ENCODE peak calls at places on chromosomes 3 and 15, in five cellular contexts. One of them, this sample, is unnamed.

GRCh38 chr3:138460536-138461205 is 26.3 kb downstream of the ESYT3 start:
- DNase-seq in RWPE1: no peak
- DNase-seq in fibroblast of pulmonary artery: no peak
- DNase-seq in bronchial epithelial cell: no peak
- DNase-seq in GM12865: no peak
- DNase-seq in this sample: no peak

GRCh38 chr15:81410318-81410753 is 36.3 kb upstream of the TMC3 start:
- DNase-seq in RWPE1: peak; percentile 65
- DNase-seq in bronchial epithelial cell: peak; percentile 89
- DNase-seq in fibroblast of pulmonary artery: peak; percentile 90
- DNase-seq in GM12865: peak; percentile 51
- DNase-seq in this sample: peak; percentile 39

GRCh38 chr3:69219101-69219708 is 96.8 kb upstream of the LMOD3 start:
- DNase-seq in fibroblast of pulmonary artery: no peak
- DNase-seq in RWPE1: no peak
- DNase-seq in GM12865: no peak
- DNase-seq in bronchial epithelial cell: no peak
- DNase-seq in this sample: no peak

GRCh38 chr3:36817806-36818205 is 53.5 kb upstream of the DCLK3 start:
- DNase-seq in fibroblast of pulmonary artery: no peak
- DNase-seq in bronchial epithelial cell: no peak
- DNase-seq in RWPE1: no peak
- DNase-seq in GM12865: no peak
- DNase-seq in this sample: no peak

GRCh38 chr3:177679568-177680441 is 482.5 kb upstream of the TBL1XR1 start:
- DNase-seq in bronchial epithelial cell: no peak
- DNase-seq in RWPE1: no peak
- DNase-seq in fibroblast of pulmonary artery: peak; percentile 49
- DNase-seq in GM12865: peak; percentile 70
- DNase-seq in this sample: peak; percentile 27

GRCh38 chr15:58146734-58147133 is 8.6 kb downstream of the AQP9 start:
- DNase-seq in GM12865: no peak
- DNase-seq in bronchial epithelial cell: peak; percentile 37
- DNase-seq in fibroblast of pulmonary artery: no peak
- DNase-seq in RWPE1: no peak
- DNase-seq in this sample: no peak

GRCh38 chr15:45539680-45540079 is 17.1 kb upstream of the SLC30A4 start:
- DNase-seq in fibroblast of pulmonary artery: no peak
- DNase-seq in RWPE1: no peak
- DNase-seq in bronchial epithelial cell: no peak
- DNase-seq in GM12865: no peak
- DNase-seq in this sample: no peak

GRCh38 chr3:194397757-194398312 is 1.2 kb downstream of the GP5 start:
- DNase-seq in bronchial epithelial cell: peak; percentile 1
- DNase-seq in fibroblast of pulmonary artery: no peak
- DNase-seq in RWPE1: no peak
- DNase-seq in GM12865: peak; percentile 35
- DNase-seq in this sample: no peak

GRCh38 chr15:66931768-66932633 is 133.4 kb upstream of the SMAD3 start:
- DNase-seq in GM12865: no peak
- DNase-seq in fibroblast of pulmonary artery: peak; percentile 73
- DNase-seq in RWPE1: peak; percentile 85
- DNase-seq in bronchial epithelial cell: peak; percentile 83
- DNase-seq in this sample: no peak

GRCh38 chr3:136624894-136625815 is 127.0 kb downstream of the STAG1 start:
- DNase-seq in fibroblast of pulmonary artery: peak; percentile 20
- DNase-seq in bronchial epithelial cell: peak; percentile 79
- DNase-seq in RWPE1: peak; percentile 43
- DNase-seq in GM12865: peak; percentile 8
- DNase-seq in this sample: no peak

GRCh38 chr3:137347817-137348368 is 390.1 kb downstream of the IL20RB start:
- DNase-seq in fibroblast of pulmonary artery: no peak
- DNase-seq in bronchial epithelial cell: no peak
- DNase-seq in GM12865: no peak
- DNase-seq in RWPE1: no peak
- DNase-seq in this sample: no peak

GRCh38 chr3:98846101-98846500 is 55.4 kb downstream of the DCBLD2 start:
- DNase-seq in bronchial epithelial cell: no peak
- DNase-seq in fibroblast of pulmonary artery: peak; percentile 42
- DNase-seq in GM12865: no peak
- DNase-seq in RWPE1: no peak
- DNase-seq in this sample: no peak

GRCh38 chr3:49930241-49930690 is 655 bp upstream of the MON1A start:
- DNase-seq in RWPE1: no peak
- DNase-seq in fibroblast of pulmonary artery: no peak
- DNase-seq in GM12865: no peak
- DNase-seq in bronchial epithelial cell: no peak
- DNase-seq in this sample: no peak

GRCh38 chr3:49929333-49930240 is at the start of gene MON1A:
- DNase-seq in RWPE1: peak; percentile 77
- DNase-seq in fibroblast of pulmonary artery: peak; percentile 93
- DNase-seq in bronchial epithelial cell: peak; percentile 84
- DNase-seq in GM12865: peak; percentile 88
- DNase-seq in this sample: peak; percentile 87

GRCh38 chr3:49927798-49928197 is 1.8 kb downstream of the MON1A start:
- DNase-seq in fibroblast of pulmonary artery: no peak
- DNase-seq in bronchial epithelial cell: no peak
- DNase-seq in RWPE1: no peak
- DNase-seq in GM12865: no peak
- DNase-seq in this sample: no peak

GRCh38 chr3:49928511-49929017 is 1.0 kb downstream of the MON1A start:
- DNase-seq in bronchial epithelial cell: peak; percentile 10
- DNase-seq in GM12865: no peak
- DNase-seq in RWPE1: no peak
- DNase-seq in fibroblast of pulmonary artery: no peak
- DNase-seq in this sample: no peak

DNA sequence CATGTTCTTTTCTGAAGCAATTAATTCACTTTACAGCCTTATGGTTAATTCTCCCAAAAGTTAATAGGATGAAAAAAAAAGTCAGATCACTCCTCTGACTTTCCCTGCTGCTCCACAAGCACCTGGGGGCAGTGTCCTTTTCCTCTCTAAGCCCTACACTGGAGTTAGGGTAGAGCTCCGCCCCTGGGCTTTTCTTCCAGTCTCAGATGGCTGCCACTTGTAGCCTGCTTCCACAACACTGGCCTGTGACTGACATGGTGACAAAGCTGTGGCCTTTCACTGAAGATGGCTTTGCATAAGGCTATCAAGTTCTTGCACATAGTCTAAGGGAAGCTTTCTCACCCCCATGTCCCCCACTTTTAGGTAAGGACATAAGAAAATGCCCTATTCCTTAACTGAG is 1.3 kb upstream of the MON1A start:
- DNase-seq in RWPE1: no peak
- DNase-seq in GM12865: peak; percentile 35
- DNase-seq in fibroblast of pulmonary artery: no peak
- DNase-seq in bronchial epithelial cell: no peak
- DNase-seq in this sample: no peak
- TF ChIP-seq CTCF in RWPE1: no peak
- TF ChIP-seq CTCF in GM12865: no peak
- TF ChIP-seq CTCF in fibroblast of pulmonary artery: no peak
- TF ChIP-seq CTCF in bronchial epithelial cell: no peak
- TF ChIP-seq CTCF in this sample: no peak

DNA sequence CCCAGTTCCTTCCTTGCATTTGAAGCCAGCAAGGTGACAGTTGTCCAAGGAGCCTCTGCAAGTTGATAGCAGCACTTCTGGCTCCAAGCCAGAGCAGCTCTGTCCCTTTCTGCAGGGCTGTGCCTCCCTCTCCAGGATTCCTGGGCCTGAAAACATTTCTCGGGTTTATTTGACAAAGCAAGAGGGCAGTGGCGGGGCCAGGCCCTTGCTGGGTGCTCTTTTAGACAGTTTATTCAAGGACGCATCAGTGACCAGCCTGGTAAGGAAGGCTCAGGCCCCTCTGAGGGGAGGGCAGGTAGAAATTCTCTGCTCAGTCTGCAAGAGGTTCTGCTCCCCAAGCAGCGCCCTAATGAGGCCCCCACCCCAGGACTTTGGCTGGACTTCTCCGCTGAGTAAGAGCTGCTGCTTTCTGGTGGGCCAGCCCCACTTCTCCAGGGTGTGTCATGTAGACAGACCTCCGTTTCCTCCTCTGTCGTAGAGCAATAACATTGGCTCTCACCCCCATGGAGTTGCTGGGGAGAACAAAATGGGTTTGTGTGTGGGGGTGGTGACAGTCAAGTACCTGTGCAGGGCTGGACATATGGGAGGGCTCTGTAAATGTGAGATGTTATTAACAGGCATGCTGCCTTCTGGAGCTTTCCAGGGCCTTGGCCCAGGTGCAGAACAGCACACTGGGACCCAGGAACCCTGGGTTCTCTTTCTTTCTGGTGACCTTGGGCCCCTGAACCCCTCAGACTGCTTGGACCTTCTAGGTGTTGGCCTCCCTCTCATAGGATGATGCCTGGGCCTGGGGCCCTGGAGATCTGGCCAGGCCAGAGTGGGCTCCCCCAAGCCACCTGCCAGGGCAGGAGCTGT is 146.2 kb upstream of the TLE3 start:
- DNase-seq in GM12865: no peak
- DNase-seq in RWPE1: no peak
- DNase-seq in fibroblast of pulmonary artery: no peak
- DNase-seq in bronchial epithelial cell: no peak
- DNase-seq in this sample: no peak
- TF ChIP-seq CTCF in GM12865: no peak
- TF ChIP-seq CTCF in RWPE1: no peak
- TF ChIP-seq CTCF in fibroblast of pulmonary artery: no peak
- TF ChIP-seq CTCF in bronchial epithelial cell: no peak
- TF ChIP-seq CTCF in this sample: no peak

GRCh38 chr3:42035816-42036482 is 55.2 kb upstream of the TRAK1 start:
- DNase-seq in fibroblast of pulmonary artery: no peak
- DNase-seq in GM12865: no peak
- DNase-seq in bronchial epithelial cell: peak; percentile 36
- DNase-seq in RWPE1: no peak
- DNase-seq in this sample: no peak
- TF ChIP-seq CTCF in fibroblast of pulmonary artery: no peak
- TF ChIP-seq CTCF in GM12865: no peak
- TF ChIP-seq CTCF in bronchial epithelial cell: no peak
- TF ChIP-seq CTCF in RWPE1: no peak
- TF ChIP-seq CTCF in this sample: no peak

GRCh38 chr15:78811124-78811824 is at the start of gene ADAMTS7:
- DNase-seq in fibroblast of pulmonary artery: peak; percentile 75
- DNase-seq in RWPE1: peak; percentile 93
- DNase-seq in bronchial epithelial cell: no peak
- DNase-seq in GM12865: peak; percentile 82
- DNase-seq in this sample: peak; percentile 97
- TF ChIP-seq CTCF in fibroblast of pulmonary artery: peak; percentile 52
- TF ChIP-seq CTCF in RWPE1: peak; percentile 85
- TF ChIP-seq CTCF in bronchial epithelial cell: peak; percentile 46
- TF ChIP-seq CTCF in GM12865: peak; percentile 78
- TF ChIP-seq CTCF in this sample: peak; percentile 48

GRCh38 chr3:192501427-192501826 is 225.9 kb downstream of the FGF12 start:
- DNase-seq in RWPE1: no peak
- DNase-seq in bronchial epithelial cell: peak; percentile 13
- DNase-seq in fibroblast of pulmonary artery: no peak
- DNase-seq in GM12865: no peak
- DNase-seq in this sample: no peak
- TF ChIP-seq CTCF in RWPE1: no peak
- TF ChIP-seq CTCF in bronchial epithelial cell: no peak
- TF ChIP-seq CTCF in fibroblast of pulmonary artery: no peak
- TF ChIP-seq CTCF in GM12865: no peak
- TF ChIP-seq CTCF in this sample: no peak

DNA sequence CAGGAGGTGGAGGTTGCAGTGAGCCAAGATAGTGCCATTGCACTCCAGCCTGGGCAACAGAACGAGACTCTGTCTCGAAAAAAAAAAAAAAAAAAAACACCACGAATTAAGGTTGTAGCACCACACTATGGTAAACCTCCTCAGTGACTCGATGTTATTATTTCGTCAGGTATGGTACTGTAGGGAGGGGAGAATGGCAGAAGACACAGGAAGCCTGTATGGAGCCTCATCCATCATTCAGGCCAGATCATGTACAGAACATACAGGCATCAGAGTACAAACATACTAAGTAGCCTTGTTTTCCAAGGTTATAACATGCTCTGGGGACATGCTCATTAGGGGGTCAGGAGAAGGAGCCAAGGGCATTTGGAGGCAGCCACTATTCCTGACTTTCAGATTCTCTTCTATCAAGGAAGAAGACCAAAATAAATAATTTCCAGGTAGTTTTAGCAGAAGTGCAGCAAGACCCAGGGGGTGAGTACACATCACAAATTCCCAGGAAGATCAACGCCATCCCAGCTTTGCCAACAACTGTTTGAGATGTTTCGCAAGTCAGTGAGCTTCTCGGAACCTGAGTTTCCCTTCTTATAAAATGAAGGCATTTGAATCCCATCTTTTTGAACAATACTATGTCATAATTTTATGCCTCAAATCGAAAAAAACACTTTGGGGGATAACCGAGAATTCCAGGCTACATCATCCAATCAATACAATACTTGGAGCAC is 79.8 kb downstream of the FOXP1 start:
- DNase-seq in fibroblast of pulmonary artery: peak; percentile 83
- DNase-seq in RWPE1: peak; percentile 46
- DNase-seq in GM12865: no peak
- DNase-seq in bronchial epithelial cell: peak; percentile 87
- DNase-seq in this sample: no peak
- TF ChIP-seq CTCF in fibroblast of pulmonary artery: no peak
- TF ChIP-seq CTCF in RWPE1: no peak
- TF ChIP-seq CTCF in GM12865: no peak
- TF ChIP-seq CTCF in bronchial epithelial cell: no peak
- TF ChIP-seq CTCF in this sample: no peak

GRCh38 chr15:39369768-39370167 is 211.1 kb upstream of the THBS1 start:
- DNase-seq in GM12865: no peak
- DNase-seq in fibroblast of pulmonary artery: no peak
- DNase-seq in bronchial epithelial cell: no peak
- DNase-seq in RWPE1: no peak
- DNase-seq in this sample: no peak
- TF ChIP-seq CTCF in GM12865: no peak
- TF ChIP-seq CTCF in fibroblast of pulmonary artery: no peak
- TF ChIP-seq CTCF in bronchial epithelial cell: no peak
- TF ChIP-seq CTCF in RWPE1: no peak
- TF ChIP-seq CTCF in this sample: no peak

DNA sequence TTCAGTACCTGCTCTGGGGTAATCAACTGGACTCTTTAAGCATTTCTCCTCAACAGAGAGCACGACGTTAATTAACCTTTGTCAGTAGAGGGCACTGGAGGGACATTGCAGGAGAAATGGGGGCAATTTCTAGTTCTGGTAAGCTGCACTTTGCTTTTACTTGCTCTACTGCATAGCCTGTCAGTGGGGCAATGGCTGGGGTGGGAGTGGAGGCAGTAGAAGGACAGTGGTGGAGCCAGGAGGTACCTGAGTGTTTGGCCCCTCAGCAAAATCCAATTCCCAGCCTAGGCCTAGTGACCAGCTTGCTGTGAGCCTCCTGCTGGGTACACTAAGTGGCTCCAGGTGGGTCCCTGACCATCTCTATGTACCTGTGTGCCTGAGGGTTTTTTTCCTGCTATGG is 18.3 kb upstream of the MED12L start:
- DNase-seq in bronchial epithelial cell: peak; percentile 10
- DNase-seq in GM12865: peak; percentile 45
- DNase-seq in fibroblast of pulmonary artery: peak; percentile 16
- DNase-seq in RWPE1: no peak
- DNase-seq in this sample: no peak
- TF ChIP-seq CTCF in bronchial epithelial cell: no peak
- TF ChIP-seq CTCF in GM12865: peak; percentile 42
- TF ChIP-seq CTCF in fibroblast of pulmonary artery: peak; percentile 21
- TF ChIP-seq CTCF in RWPE1: no peak
- TF ChIP-seq CTCF in this sample: peak; percentile 38

GRCh38 chr15:64096486-64097431 is 977 bp downstream of the SNX1 start:
- DNase-seq in RWPE1: peak; percentile 52
- DNase-seq in GM12865: peak; percentile 31
- DNase-seq in fibroblast of pulmonary artery: peak; percentile 64
- DNase-seq in bronchial epithelial cell: peak; percentile 60
- DNase-seq in this sample: no peak
- TF ChIP-seq CTCF in RWPE1: peak; percentile 21
- TF ChIP-seq CTCF in GM12865: no peak
- TF ChIP-seq CTCF in fibroblast of pulmonary artery: peak; percentile 31
- TF ChIP-seq CTCF in bronchial epithelial cell: peak; percentile 34
- TF ChIP-seq CTCF in this sample: no peak